ENCODE peak calls at places on chromosomes 11 and 22, in four cellular contexts. Q is IMR-90, L is right lobe of liver, V is sigmoid colon. T is an unnamed sample. For H3K4me1, the result is how much of the 10 kb centered on the place peaks cover.

GRCh38 chr11:130636672-130637463 is 188.4 kb downstream of the ADAMTS15 start:
- DNase-seq in Q (peak), L (no peak), V (no peak), T (no peak)

GRCh38 chr11:110331626-110332025 is 35.2 kb upstream of the RDX start:
- DNase-seq in L (no peak), V (no peak), Q (no peak), T (no peak)

GRCh38 chr22:45233827-45234226 is 6.9 kb downstream of the KIAA0930 start:
- DNase-seq in Q (no peak), V (no peak), L (no peak), T (no peak)

GRCh38 chr11:69297926-69298777 is 4.2 kb downstream of the MYEOV start:
- DNase-seq in V (peak), L (peak), Q (peak), T (no peak)

GRCh38 chr22:27251563-27251962 is 550.0 kb downstream of the MN1 start:
- DNase-seq in V (no peak), L (no peak), Q (no peak), T (no peak)

GRCh38 chr22:36328635-36329216 is 59.0 kb downstream of the MYH9 start:
- DNase-seq in V (peak), L (no peak), Q (peak), T (peak)

GRCh38 chr11:3164540-3165151 is 464 bp downstream of the OSBPL5 start:
- DNase-seq in Q (no peak), L (peak), V (peak), T (peak)

GRCh38 chr11:15707971-15708370 is 593.2 kb downstream of the INSC start:
- DNase-seq in L (peak), Q (peak), V (no peak), T (no peak)

GRCh38 chr11:8865304-8865703 is 45.7 kb upstream of the AKIP1 start:
- DNase-seq in V (no peak), Q (no peak), L (no peak), T (no peak)

GRCh38 chr22:50700387-50701075 is 27.9 kb downstream of the SHANK3 start:
- DNase-seq in V (peak), Q (no peak), L (peak), T (peak)

GRCh38 chr11:124865902-124866851 is 945 bp downstream of the ROBO3 start:
- DNase-seq in Q (peak), V (peak), L (no peak), T (no peak)

GRCh38 chr11:113162590-113162961 is 151.8 kb upstream of the TTC12 start:
- DNase-seq in Q (no peak), V (no peak), L (no peak), T (no peak)

GRCh38 chr11:45899448-45900174 is 7.5 kb downstream of the FREY1 start:
- DNase-seq in V (peak), Q (peak), L (peak), T (peak)

GRCh38 chr11:86484164-86484794 is 109.6 kb downstream of the CCDC81 start:
- DNase-seq in V (peak), L (no peak), Q (peak), T (peak)

GRCh38 chr11:15688351-15688792 is 573.6 kb downstream of the INSC start:
- DNase-seq in L (no peak), V (no peak), Q (peak), T (no peak)

GRCh38 chr11:118845369-118845768 is 38.3 kb upstream of the CXCR5 start:
- DNase-seq in L (no peak), Q (peak), V (no peak), T (no peak)

GRCh38 chr11:130023204-130023603 is 20.6 kb upstream of the PRDM10 start:
- DNase-seq in L (no peak), Q (peak), V (no peak), T (peak)

GRCh38 chr11:130390071-130390758 is 38.2 kb downstream of the ADAMTS8 start:
- DNase-seq in L (no peak), V (no peak), Q (peak), T (no peak)

GRCh38 chr11:105641433-105641832 is 31.6 kb downstream of the GRIA4 start:
- DNase-seq in V (no peak), L (no peak), Q (peak), T (no peak)

GRCh38 chr11:114199051-114199450 is 97.1 kb upstream of the NNMT start:
- DNase-seq in V (no peak), L (no peak), Q (no peak), T (no peak)

GRCh38 chr11:114201219-114201618 is 95.0 kb upstream of the NNMT start:
- DNase-seq in Q (no peak), V (no peak), L (no peak), T (no peak)

GRCh38 chr11:114200785-114201184 is 95.4 kb upstream of the NNMT start:
- DNase-seq in Q (no peak), V (no peak), L (no peak), T (no peak)

GRCh38 chr11:114200351-114200750 is 95.8 kb upstream of the NNMT start:
- DNase-seq in V (no peak), Q (no peak), L (no peak), T (no peak)

GRCh38 chr11:114202011-114202609 is 94.1 kb upstream of the NNMT start:
- DNase-seq in L (no peak), Q (no peak), V (no peak), T (no peak)
- H3K4me1 ChIP-seq in L (under half), Q (under half), V (half or more), T (under half)

GRCh38 chr11:77438487-77438886 is 35.4 kb downstream of the PAK1 start:
- DNase-seq in V (no peak), L (no peak), Q (no peak), T (no peak)
- H3K4me1 ChIP-seq in V (under half), L (under half), Q (under half), T (under half)

GRCh38 chr22:40499187-40499753 is 128.9 kb downstream of the SGSM3 start:
- DNase-seq in V (no peak), L (no peak), Q (peak), T (no peak)
- H3K4me1 ChIP-seq in V (under half), L (under half), Q (under half), T (under half)

DNA sequence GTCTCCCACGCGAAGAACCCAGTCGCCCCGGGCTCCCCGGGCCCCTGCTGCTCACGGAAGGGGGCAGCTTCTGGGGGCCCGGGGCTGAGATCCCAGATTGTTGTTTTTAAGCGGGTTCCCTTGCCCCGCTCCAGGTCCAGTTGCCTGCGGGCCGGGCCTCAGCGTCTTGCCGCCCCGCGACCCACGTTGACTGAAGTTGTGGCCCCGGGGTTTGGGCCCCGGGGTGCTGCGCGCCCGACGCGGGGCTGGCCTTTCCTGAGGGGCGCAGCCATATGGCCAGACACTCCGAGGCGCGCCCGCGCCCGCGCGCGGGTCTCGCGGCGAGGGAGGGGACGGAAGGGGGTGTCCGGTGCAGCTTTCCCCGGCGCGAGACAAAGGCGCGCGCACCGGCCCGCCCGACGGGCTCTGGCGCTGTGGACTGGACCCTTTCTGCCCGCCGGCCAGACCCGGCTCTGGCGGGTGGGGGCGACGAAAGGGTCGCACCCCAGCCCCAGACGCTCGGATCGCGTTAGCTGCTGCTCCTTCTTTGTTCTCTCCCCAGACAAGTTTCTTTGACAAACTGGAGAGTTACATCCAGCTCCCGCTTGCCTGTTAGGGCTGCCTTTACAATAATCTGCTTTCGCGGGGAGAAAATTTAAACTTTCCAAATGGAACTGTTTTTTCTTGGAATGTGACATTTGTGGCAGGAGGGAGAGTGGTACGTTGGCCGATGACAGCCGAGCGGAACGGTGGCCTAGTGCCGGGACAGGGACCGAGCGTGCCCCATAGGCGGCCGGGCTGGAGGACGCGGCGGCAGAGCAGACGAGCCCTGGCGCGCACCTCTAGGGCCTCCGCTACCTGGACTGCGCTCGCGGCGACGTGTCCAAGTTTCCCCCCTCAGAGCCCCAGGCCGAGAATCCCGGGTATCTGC is 701 bp downstream of the AMOTL1 start:
- DNase-seq in Q (peak), L (peak), V (peak), T (no peak)
- H3K4me1 ChIP-seq in Q (under half), L (under half), V (half or more), T (under half)

DNA sequence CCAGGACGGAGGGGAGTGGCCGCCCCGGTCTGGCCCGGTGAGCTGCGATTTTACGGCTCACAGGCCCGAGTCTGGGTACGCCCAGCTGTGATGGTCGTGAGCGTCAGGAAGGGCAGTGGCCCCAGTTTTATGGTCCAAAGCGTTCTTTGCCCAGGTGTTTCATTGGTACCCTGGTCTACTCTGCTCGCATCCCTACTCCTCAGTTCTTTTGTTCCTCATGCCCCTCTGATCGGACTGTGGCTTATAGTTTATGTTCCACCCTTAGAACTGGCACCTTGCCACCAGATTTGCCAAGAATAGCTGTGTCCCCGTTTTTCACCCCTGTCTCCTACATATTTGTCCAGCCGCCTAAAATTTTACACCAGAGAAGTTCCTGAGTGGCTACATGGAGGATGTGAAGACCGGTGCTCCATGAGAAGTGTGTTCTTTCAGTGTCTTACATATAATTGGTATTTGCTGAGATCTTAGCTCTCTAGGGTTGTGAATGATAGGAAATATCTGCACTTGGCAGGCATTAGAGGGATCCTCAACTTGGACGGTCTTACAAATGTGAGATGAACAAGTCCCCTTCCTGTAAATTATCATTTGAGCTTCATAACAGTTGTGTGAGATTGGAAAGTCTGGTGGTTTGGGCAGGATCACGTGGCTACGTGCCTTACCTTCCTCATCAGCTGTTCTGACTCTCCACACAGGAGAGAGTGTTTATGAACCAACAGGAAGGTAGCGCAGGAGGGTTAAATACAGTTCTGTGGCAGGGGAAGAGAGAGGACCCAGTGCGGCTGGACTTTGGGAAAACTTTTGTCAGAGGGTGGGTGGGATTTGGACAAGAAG is 1.1 kb downstream of the PANX1 start:
- DNase-seq in L (no peak), V (no peak), Q (peak), T (no peak)
- H3K4me1 ChIP-seq in L (under half), V (half or more), Q (under half), T (under half)

GRCh38 chr11:66123902-66124301 is 53.8 kb downstream of the PACS1 start:
- DNase-seq in Q (no peak), V (no peak), L (no peak), T (no peak)
- H3K4me1 ChIP-seq in Q (under half), V (under half), L (under half), T (half or more)

GRCh38 chr11:27203077-27203476 is 159.9 kb downstream of the CCDC34 start:
- DNase-seq in Q (no peak), V (no peak), L (no peak), T (no peak)
- H3K4me1 ChIP-seq in Q (under half), V (under half), L (under half), T (under half)

DNA sequence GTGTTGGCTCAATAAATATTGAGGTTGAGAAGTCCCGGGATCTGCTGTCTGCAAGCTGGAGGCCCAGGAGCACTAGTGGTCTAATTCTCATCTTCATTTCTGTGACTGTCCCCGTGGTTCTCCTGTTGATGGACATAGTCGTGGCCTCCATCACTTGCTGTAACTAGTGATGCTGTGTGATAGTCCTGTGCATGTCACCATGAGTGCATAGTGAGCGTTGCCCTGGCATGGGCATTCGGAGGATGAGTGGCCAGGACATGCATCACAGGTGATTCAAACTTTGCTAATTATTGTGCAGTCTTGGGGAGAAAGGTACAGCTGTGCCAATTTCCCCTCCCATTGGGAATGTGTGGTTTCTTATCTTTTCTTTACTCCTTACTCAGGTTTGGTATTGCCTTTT is 902.2 kb downstream of the BRD1 start:
- DNase-seq in Q (no peak), V (peak), L (no peak), T (no peak)
- H3K4me1 ChIP-seq in Q (under half), V (under half), L (under half), T (under half)

DNA sequence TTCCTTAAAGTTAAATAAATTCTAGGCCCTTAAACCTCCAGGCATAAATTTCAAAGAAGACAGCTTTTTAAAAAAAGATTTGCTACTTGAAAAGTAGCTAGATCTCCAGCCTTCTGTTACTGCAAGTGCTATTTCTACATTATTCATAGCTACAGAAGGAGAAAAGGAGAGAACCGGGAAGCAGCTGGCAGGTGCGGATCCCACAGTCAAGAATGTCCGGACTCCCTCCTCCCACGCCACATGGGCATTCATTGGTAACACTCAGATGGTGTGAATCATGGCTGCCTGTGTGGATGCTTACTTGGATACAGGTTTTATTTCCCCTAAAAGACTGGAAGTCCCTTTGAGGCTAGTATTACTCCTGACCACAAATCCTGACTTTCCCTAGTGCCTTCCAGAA is 39.5 kb upstream of the YPEL1 start:
- DNase-seq in V (no peak), L (no peak), Q (peak), T (no peak)
- H3K4me1 ChIP-seq in V (under half), L (under half), Q (under half), T (under half)

T was measured in RWPE2.